ENCODE peak calls at places on chromosome 2, in five cellular contexts. T is K562, Z is GM12891, J is GM12892, O is GM12878. S is an unnamed sample.

GRCh38 chr2:12321017-12321641 is 395.6 kb upstream of the TRIB2 start:
- DNase-seq in Z (no peak), O (no peak), T (no peak), J (no peak), S (peak; percentile 45)

GRCh38 chr2:120305296-120305695 is 40.6 kb upstream of the INHBB start:
- DNase-seq in T (peak; percentile 46), J (no peak), Z (no peak), O (no peak), S (no peak)

GRCh38 chr2:121132054-121132453 is 152.9 kb downstream of the TFCP2L1 start:
- DNase-seq in J (no peak), Z (no peak), O (no peak), T (no peak), S (no peak)

GRCh38 chr2:159539701-159540100 is 76.6 kb downstream of the BAZ2B start:
- DNase-seq in Z (no peak), O (no peak), T (no peak), J (no peak), S (no peak)

GRCh38 chr2:127829845-127830246 is 18.9 kb upstream of the WDR33 start:
- DNase-seq in T (peak; percentile 31), J (peak; percentile 63), Z (peak; percentile 58), O (peak; percentile 96), S (no peak)

GRCh38 chr2:28639092-28639691 is 112.4 kb upstream of the PPP1CB start:
- DNase-seq in O (no peak), T (no peak), Z (no peak), J (no peak), S (no peak)

GRCh38 chr2:103289101-103289725 is 527.4 kb downstream of the TMEM182 start:
- DNase-seq in O (no peak), J (no peak), Z (no peak), T (no peak), S (no peak)

GRCh38 chr2:137031731-137032130 is 266.4 kb downstream of the THSD7B start:
- DNase-seq in Z (no peak), J (no peak), T (no peak), O (no peak), S (no peak)

GRCh38 chr2:127681288-127681771 is 6.0 kb upstream of the LIMS2 start:
- DNase-seq in J (no peak), T (no peak), O (no peak), Z (no peak), S (no peak)

GRCh38 chr2:169690958-169691357 is 3.2 kb downstream of the CFAP210 start:
- DNase-seq in T (no peak), O (no peak), J (no peak), Z (no peak), S (no peak)

GRCh38 chr2:169694894-169695260 is 608 bp downstream of the PHOSPHO2 start:
- DNase-seq in J (no peak), Z (no peak), T (no peak), O (no peak), S (no peak)

GRCh38 chr2:169693344-169693743 is 861 bp downstream of the CFAP210 start:
- DNase-seq in J (no peak), T (peak; percentile 27), Z (no peak), O (no peak), S (no peak)

GRCh38 chr2:169696381-169696780 is 2.1 kb downstream of the PHOSPHO2 start:
- DNase-seq in Z (no peak), J (no peak), T (no peak), O (no peak), S (no peak)

DNA sequence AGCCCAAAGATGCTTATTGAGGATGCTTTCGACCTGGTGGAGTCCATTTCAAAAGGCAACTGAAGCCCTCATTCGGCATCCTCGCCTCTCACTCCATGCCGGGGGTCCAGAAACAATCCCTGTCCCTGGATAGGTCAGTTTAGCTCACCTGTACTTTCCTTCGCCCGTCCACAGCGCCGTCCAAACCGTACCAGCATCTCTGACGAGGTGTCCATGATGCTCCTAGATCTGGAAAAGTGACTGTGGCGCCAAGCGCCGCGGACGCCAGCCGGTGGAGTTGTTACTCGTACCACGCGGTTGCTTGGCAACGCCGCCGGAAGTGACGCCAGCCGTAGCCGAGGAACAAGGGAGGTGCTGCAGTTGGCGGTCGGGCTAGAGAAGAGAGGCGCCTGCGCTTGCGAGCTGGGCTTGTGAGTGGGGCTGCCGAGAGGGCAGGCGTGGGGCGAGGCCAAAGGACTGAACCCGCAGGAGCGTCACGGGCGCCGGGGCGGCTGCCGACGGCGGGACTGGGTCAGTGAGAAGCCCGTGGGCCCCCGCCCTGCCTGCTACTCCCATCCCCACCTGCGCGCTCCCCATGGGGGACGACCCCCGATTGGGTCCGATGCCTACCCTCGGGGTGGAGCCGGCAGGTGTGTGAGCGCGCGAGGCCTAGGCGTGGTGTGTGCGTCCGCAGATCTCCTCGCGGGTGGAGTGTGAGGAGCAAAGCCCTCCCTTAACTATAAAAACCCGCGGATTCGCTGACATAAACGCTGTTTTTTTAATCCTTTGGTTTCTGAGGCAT is at the start of the genes CFAP210 and PHOSPHO2:
- DNase-seq in O (peak; percentile 70), T (peak; percentile 95), Z (peak; percentile 87), J (peak; percentile 88), S (peak; percentile 93)
- TF ChIP-seq POLR2A in O (peak; percentile 93), T (peak; percentile 94), Z (peak; percentile 82), J (peak; percentile 87), S (peak; percentile 73)

GRCh38 chr2:238272156-238272555 is 16.3 kb downstream of the PER2 start:
- DNase-seq in T (no peak), Z (no peak), J (no peak), O (no peak), S (no peak)

GRCh38 chr2:238277695-238278094 is 10.7 kb downstream of the PER2 start:
- DNase-seq in O (no peak), T (no peak), Z (no peak), J (no peak), S (no peak)

GRCh38 chr2:238270606-238271005 is 17.8 kb downstream of the PER2 start:
- DNase-seq in J (no peak), Z (no peak), O (no peak), T (no peak), S (no peak)

GRCh38 chr2:238271061-238271554 is 17.3 kb downstream of the PER2 start:
- DNase-seq in T (no peak), O (no peak), J (no peak), Z (no peak), S (no peak)

DNA sequence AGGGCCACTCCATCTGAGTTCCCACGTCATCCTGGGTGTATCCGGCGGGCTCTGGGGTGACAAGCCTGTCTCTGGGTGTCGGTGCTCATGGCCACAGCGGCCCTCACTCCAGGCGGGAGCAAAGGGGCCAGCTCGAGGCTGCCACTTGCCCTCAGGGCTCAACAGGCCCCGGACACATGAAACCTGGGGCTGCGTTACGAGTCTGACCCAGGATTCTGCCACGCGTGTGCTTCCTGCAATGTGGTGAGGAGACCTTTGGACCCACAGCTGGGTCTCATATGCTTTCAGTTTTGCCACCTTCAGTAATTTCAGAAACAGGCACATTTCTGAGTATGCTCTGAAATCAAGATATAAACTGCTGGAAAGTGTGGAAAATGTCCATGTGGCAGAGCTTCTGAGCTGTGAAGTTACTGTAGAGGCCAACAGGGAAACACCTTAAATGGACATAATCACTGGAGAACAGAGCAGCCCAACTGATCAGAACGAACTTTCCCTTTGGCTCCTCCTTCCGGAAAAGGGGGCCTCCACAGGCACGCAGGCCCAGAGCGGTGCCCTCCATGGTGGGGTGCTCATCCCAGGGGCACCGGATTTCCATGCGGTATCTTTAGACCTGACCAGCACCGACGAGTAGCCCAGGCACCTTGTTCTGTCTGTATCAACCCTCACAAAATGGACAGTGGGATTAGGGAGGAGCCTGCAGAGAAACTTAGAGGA is 14.1 kb downstream of the PER2 start:
- DNase-seq in T (no peak), Z (no peak), O (no peak), J (no peak), S (no peak)
- TF ChIP-seq POLR2A in T (no peak), Z (no peak), O (no peak), J (no peak), S (no peak)

DNA sequence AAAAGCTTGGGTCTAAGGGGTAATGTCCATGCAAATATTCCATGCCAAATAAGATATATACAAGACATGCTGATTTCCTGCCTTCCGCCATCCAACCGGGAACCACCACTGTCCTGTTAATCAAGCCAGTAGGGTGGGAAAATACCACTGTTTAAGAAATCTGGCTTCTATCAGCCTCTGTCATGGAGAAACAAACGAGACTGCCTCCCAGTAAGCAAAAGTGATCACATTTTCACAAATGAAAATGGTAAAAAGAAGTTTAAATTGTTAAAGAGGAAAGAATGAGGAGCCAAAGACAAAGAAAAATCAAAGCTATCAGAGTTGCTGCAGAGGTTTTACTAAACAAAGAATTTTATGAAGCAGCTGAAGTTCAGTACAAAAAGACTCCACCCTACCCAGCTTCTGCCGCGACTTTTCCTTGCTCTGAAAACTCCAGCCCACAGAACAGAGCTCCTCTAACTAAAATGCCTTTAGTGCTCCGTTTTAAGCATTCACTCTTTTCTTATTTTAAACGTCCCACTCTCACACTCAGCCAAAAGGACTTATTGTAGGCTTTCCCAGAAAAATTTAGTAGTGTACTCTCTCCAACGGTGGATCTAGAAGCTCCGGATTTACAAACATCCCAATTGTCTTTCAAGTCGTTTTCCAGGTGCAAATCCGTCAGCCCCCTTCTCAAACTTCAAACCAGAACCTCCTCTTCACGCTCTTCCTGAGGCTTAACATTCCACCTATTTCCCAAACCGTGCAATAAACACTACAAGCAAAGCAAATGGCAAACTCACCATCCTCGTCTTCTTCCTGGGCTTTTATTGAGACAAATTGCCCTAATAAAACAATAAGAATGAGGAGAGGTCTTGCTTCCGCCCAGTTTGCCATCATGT is 595 bp downstream of the COL5A2 start:
- DNase-seq in J (no peak), Z (no peak), O (no peak), T (no peak), S (no peak)
- TF ChIP-seq POLR2A in J (no peak), Z (no peak), O (no peak), T (no peak), S (no peak)

GRCh38 chr2:208358758-208359631 is 47.6 kb upstream of the PTH2R start:
- DNase-seq in Z (no peak), J (no peak), T (no peak), O (no peak), S (no peak)
- TF ChIP-seq POLR2A in Z (peak; percentile 32), J (no peak), T (peak; percentile 44), O (no peak), S (no peak)

DNA sequence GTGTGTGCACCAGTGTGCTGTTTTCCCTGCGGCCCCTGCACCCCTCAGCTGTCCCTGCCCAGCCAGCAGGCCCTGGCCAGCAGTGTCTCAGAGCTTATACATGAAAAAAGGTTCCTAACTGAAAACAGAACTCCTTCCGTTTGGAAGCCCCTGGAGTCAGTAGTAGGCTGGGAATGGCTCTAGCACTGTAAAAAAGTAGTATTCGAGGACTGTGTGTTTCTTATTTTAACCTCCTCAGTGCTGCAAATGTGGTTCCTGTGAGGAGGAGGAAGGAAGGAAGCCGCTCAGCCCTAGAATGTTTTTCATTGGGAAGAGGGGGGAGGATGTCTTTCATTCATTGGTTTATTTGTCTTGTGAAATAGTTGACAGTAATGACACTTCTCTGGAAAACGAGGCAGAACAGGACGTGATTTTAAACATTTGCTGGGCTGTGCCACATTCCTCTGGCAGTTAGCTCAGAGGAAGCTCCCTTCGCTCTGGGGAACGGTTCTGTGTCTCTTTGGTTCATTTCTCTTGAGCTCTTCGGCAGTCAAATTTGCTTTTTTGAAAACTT is 103.5 kb downstream of the SPTBN1 start:
- DNase-seq in J (no peak), O (no peak), T (no peak), Z (no peak), S (peak; percentile 71)
- TF ChIP-seq POLR2A in J (no peak), O (peak; percentile 65), T (no peak), Z (no peak), S (no peak)

S was measured in H54.